ENCODE peak calls at places on chromosomes 3 and 15, in eight cellular contexts. L is natural killer cell; W is activated T-cell treated with anti-CD3 and anti-CD28 coated beads, Interleukin-2, amount 50 U/mL, for 72 hours; N is AG04450; A is nephron progenitor cell; P is left ventricle myocardium inferior; X is CD8-positive, alpha-beta memory T cell; E is activated T-helper 1 cell treated with anti-CD3 and anti-CD28 coated beads, Interleukin-12 subunit alpha, Interleukin-12 subunit beta, Interleukin-2, Interleukin-4 antibody, amounts not matched to agents 30 ng/mL and 10 ng/mL and 1 ng/mL, durations not matched to agents 14 hours and 24 hours and 36 hours. H is an unnamed sample.

GRCh38 chr3:195777975-195778374 is 33.8 kb downstream of the MUC4 start:
- DNase-seq in X (no peak), L (no peak), E (no peak), A (no peak), N (no peak), P (no peak), W (no peak), H (no peak)

GRCh38 chr3:123447416-123447748 is 1.5 kb downstream of the ADCY5 start:
- DNase-seq in E (no peak), P (no peak), X (no peak), L (no peak), N (no peak), A (no peak), W (no peak), H (no peak)

GRCh38 chr3:115248274-115248673 is 101.2 kb upstream of the ZBTB20 start:
- DNase-seq in N (no peak), A (no peak), L (no peak), W (no peak), E (no peak), P (no peak), X (no peak), H (no peak)

GRCh38 chr15:98734472-98735284 is 86.3 kb downstream of the IGF1R start:
- DNase-seq in E (no peak), A (peak; percentile 23), N (no peak), X (no peak), W (no peak), P (no peak), L (no peak), H (no peak)

GRCh38 chr15:60017538-60018199 is 13.6 kb downstream of the FOXB1 start:
- DNase-seq in A (no peak), N (no peak), X (no peak), E (no peak), L (no peak), W (no peak), P (no peak), H (no peak)

GRCh38 chr3:27345493-27345892 is 23.7 kb downstream of the NEK10 start:
- DNase-seq in X (no peak), A (no peak), E (peak; percentile 2), L (no peak), P (no peak), W (peak; percentile 26), N (no peak), H (no peak)

GRCh38 chr3:149480326-149481017 is 6.0 kb downstream of the TM4SF4 start:
- DNase-seq in W (peak; percentile 55), A (peak; percentile 75), L (peak; percentile 44), P (peak; percentile 78), X (no peak), N (peak; percentile 73), E (peak; percentile 16), H (peak; percentile 13)

GRCh38 chr3:65096110-65096509 is 408.3 kb upstream of the ADAMTS9 start:
- DNase-seq in A (no peak), W (no peak), L (no peak), E (no peak), X (no peak), N (no peak), P (no peak), H (no peak)

GRCh38 chr3:142232340-142232739 is 7.0 kb upstream of the GK5 start:
- DNase-seq in N (no peak), E (no peak), L (no peak), X (no peak), W (no peak), P (no peak), A (no peak), H (no peak)

GRCh38 chr3:99842826-99843589 is 25.3 kb downstream of the CMSS1 start:
- DNase-seq in P (no peak), E (no peak), X (no peak), W (no peak), N (no peak), A (no peak), L (no peak), H (peak; percentile 44)

GRCh38 chr3:139104062-139104461 is 59.4 kb upstream of the PRR23C start:
- DNase-seq in P (no peak), N (no peak), E (no peak), L (no peak), A (no peak), W (no peak), X (no peak), H (no peak)